ENCODE peak calls at places on chromosomes 12 and 14, in five cellular contexts. X is HEK293T, C is adrenal gland, P is EH, D is NCI-H1092 treated with DMSO at 0.1 percent for 48 hours. H is an unnamed sample.

GRCh38 chr12:81208193-81208946 is 130.5 kb downstream of the ACSS3 start:
- DNase-seq in X (peak), C (peak), P (no peak), D (no peak), H (no peak)

GRCh38 chr12:45122776-45123380 is 72.0 kb upstream of the DBX2 start:
- DNase-seq in X (peak), P (peak), C (no peak), D (peak), H (no peak)

GRCh38 chr12:122862872-122863701 is 27.8 kb downstream of the HIP1R start:
- DNase-seq in D (peak), C (peak), P (no peak), X (no peak), H (peak)

GRCh38 chr12:3145546-3146310 is 68.5 kb downstream of the TSPAN9 start:
- DNase-seq in P (no peak), C (no peak), X (no peak), D (no peak), H (no peak)

GRCh38 chr14:104109731-104110361 is 24.3 kb downstream of the ASPG start:
- DNase-seq in X (no peak), C (no peak), P (no peak), D (no peak), H (peak)

GRCh38 chr12:123912415-123913385 is 59.9 kb downstream of the CCDC92 start:
- DNase-seq in P (peak), D (peak), C (no peak), X (no peak), H (no peak)

GRCh38 chr12:10861366-10861765 is 12.1 kb upstream of the PRR4 start:
- DNase-seq in D (no peak), P (peak), X (no peak), C (no peak), H (no peak)

GRCh38 chr14:75069811-75070145 is 337 bp downstream of the ZC2HC1C start:
- DNase-seq in P (no peak), D (peak), X (no peak), C (no peak), H (no peak)

GRCh38 chr14:99393059-99393655 is 87.5 kb downstream of the SETD3 start:
- DNase-seq in D (peak), P (peak), C (peak), X (peak), H (no peak)

GRCh38 chr14:32022525-32022924 is 54.6 kb upstream of the ARHGAP5 start:
- DNase-seq in X (no peak), C (no peak), D (no peak), P (no peak), H (no peak)

GRCh38 chr14:69242311-69243224 is 17.4 kb upstream of the GALNT16 start:
- DNase-seq in X (peak), D (peak), C (peak), P (peak), H (peak)

GRCh38 chr12:27593266-27593665 is 69.3 kb downstream of the PPFIBP1 start:
- DNase-seq in C (no peak), D (no peak), P (no peak), X (no peak), H (no peak)

GRCh38 chr12:44874981-44875416 is 1.1 kb downstream of the NELL2 start:
- DNase-seq in P (no peak), C (no peak), X (peak), D (peak), H (no peak)

GRCh38 chr14:68113328-68113930 is 293.9 kb downstream of the RAD51B start:
- DNase-seq in C (no peak), P (no peak), X (no peak), D (no peak), H (no peak)

GRCh38 chr12:42135264-42135814 is 9.3 kb downstream of the GXYLT1 start:
- DNase-seq in X (no peak), P (peak), D (no peak), C (no peak), H (no peak)

GRCh38 chr12:114294303-114294685 is 111.7 kb downstream of the TBX5 start:
- DNase-seq in P (peak), X (no peak), C (no peak), D (no peak), H (no peak)

GRCh38 chr12:16184691-16185090 is 92.8 kb downstream of the SLC15A5 start:
- DNase-seq in P (no peak), C (no peak), X (no peak), D (no peak), H (no peak)

GRCh38 chr12:103924761-103925641 is 5.2 kb upstream of the HSP90B1 start:
- DNase-seq in D (no peak), C (no peak), P (peak), X (peak), H (no peak)

GRCh38 chr12:5718073-5718472 is 227.0 kb downstream of the ANO2 start:
- DNase-seq in D (no peak), C (no peak), P (no peak), X (no peak), H (no peak)

H was measured in left cardiac atrium.